ENCODE peak calls at places on chromosomes 6 and 20, in four cellular contexts. G, U, X and N are unnamed samples.

GRCh38 chr20:11880694-11881093 is 37.0 kb upstream of the BTBD3 start:
- DNase-seq in X (no peak), U (no peak), G (no peak), N (no peak)

GRCh38 chr6:66662196-66662595 is 955.2 kb upstream of the EYS start:
- DNase-seq in U (no peak), X (no peak), G (no peak), N (no peak)

GRCh38 chr6:16239798-16240123 is 1.4 kb downstream of the GMPR start:
- DNase-seq in U (peak), G (no peak), X (no peak), N (no peak)

GRCh38 chr6:68732423-68732822 is 97.3 kb downstream of the ADGRB3 start:
- DNase-seq in U (no peak), X (no peak), G (no peak), N (no peak)

GRCh38 chr20:19572031-19572430 is 186.0 kb upstream of the RIN2 start:
- DNase-seq in X (no peak), G (no peak), U (no peak), N (no peak)

GRCh38 chr6:114121913-114122662 is 151.1 kb upstream of the HDAC2 start:
- DNase-seq in G (no peak), X (peak), U (no peak), N (no peak)

GRCh38 chr6:35427851-35428321 is 24.3 kb upstream of the FANCE start:
- DNase-seq in U (no peak), G (no peak), X (no peak), N (no peak)

GRCh38 chr6:167113047-167113446 is 9.8 kb upstream of the CCR6 start:
- DNase-seq in X (no peak), G (no peak), U (no peak), N (no peak)

GRCh38 chr6:2072450-2072849 is 173.0 kb downstream of the GMDS start:
- DNase-seq in U (no peak), X (no peak), G (no peak), N (peak)

GRCh38 chr20:31943052-31943471 is 8.8 kb downstream of the PDRG1 start:
- DNase-seq in U (peak), X (no peak), G (no peak), N (no peak)

GRCh38 chr6:125904871-125905270 is 51.7 kb upstream of the HINT3 start:
- DNase-seq in X (no peak), U (no peak), G (no peak), N (no peak)

GRCh38 chr20:63129991-63130653 is 85.8 kb downstream of the YTHDF1 start:
- DNase-seq in G (no peak), U (peak), X (peak), N (no peak)

GRCh38 chr6:105174512-105174911 is 5.3 kb downstream of the POPDC3 start:
- DNase-seq in U (no peak), X (no peak), G (peak), N (no peak)

GRCh38 chr6:136628996-136629395 is 78.8 kb upstream of the MAP7 start:
- DNase-seq in X (no peak), U (no peak), G (no peak), N (no peak)

GRCh38 chr6:147099974-147100373 is 104.2 kb upstream of the STXBP5 start:
- DNase-seq in U (no peak), X (no peak), G (peak), N (peak)

GRCh38 chr20:36499723-36500501 is 41.4 kb upstream of the MYL9 start:
- DNase-seq in X (no peak), U (no peak), G (peak), N (no peak)

GRCh38 chr6:39088331-39088730 is 26.7 kb downstream of the SAYSD1 start:
- DNase-seq in G (no peak), X (peak), U (peak), N (peak)

GRCh38 chr20:47209982-47210381 is 146.5 kb downstream of the ZMYND8 start:
- DNase-seq in X (no peak), G (no peak), U (no peak), N (no peak)

GRCh38 chr6:139330841-139331500 is 39.2 kb upstream of the TXLNB start:
- DNase-seq in G (no peak), U (no peak), X (no peak), N (no peak)

GRCh38 chr6:79617521-79617941 is 13.6 kb upstream of the SH3BGRL2 start:
- DNase-seq in X (no peak), G (no peak), U (no peak), N (no peak)

GRCh38 chr6:16067568-16067967 is 61.3 kb upstream of the MYLIP start:
- DNase-seq in X (no peak), G (no peak), U (no peak), N (no peak)

GRCh38 chr6:5665173-5665572 is 341.6 kb downstream of the NRN1 start:
- DNase-seq in G (no peak), U (no peak), X (no peak), N (no peak)